ENCODE peak calls at places on chromosomes 11 and 22, in ten cellular contexts. T, J, Z, L, P, Y, X, V, S and E are unnamed samples.

GRCh38 chr22:37048133-37048532 is 3.4 kb upstream of the KCTD17 start:
- DNase-seq in S (no peak), Y (no peak), X (no peak), V (no peak), L (no peak), J (no peak), T (peak), P (no peak), Z (no peak), E (no peak)

GRCh38 chr11:110491577-110492352 is 62.0 kb downstream of the FDX1 start:
- DNase-seq in S (peak), J (no peak), X (no peak), L (no peak), T (no peak), Z (no peak), Y (no peak), P (no peak), V (no peak), E (no peak)

GRCh38 chr11:93225642-93226041 is 27.9 kb upstream of the SLC36A4 start:
- DNase-seq in V (no peak), S (peak), Z (no peak), L (no peak), P (peak), T (peak), X (no peak), Y (no peak), J (no peak), E (peak)

GRCh38 chr11:61065955-61066638 is 36.2 kb upstream of the CD5 start:
- DNase-seq in T (no peak), Z (no peak), X (peak), S (no peak), J (no peak), L (peak), P (no peak), Y (no peak), V (no peak), E (no peak)

GRCh38 chr11:102347526-102348331 is 715 bp downstream of the BIRC2 start:
- DNase-seq in P (no peak), V (peak), X (no peak), J (peak), T (peak), Y (no peak), S (peak), Z (peak), L (peak), E (peak)

GRCh38 chr11:2653930-2654739 is 45.7 kb downstream of the KCNQ1OT1 start:
- DNase-seq in V (no peak), S (no peak), P (no peak), L (no peak), X (peak), J (no peak), Y (no peak), T (no peak), Z (no peak), E (no peak)

GRCh38 chr11:77637345-77638165 is at the start of gene CLNS1A:
- DNase-seq in P (peak), V (peak), J (peak), L (peak), S (peak), X (peak), Z (peak), Y (peak), T (peak), E (peak)

GRCh38 chr11:115066111-115066660 is 387.9 kb downstream of the NXPE2 start:
- DNase-seq in J (no peak), P (no peak), V (no peak), T (peak), L (no peak), Y (no peak), X (no peak), S (no peak), Z (no peak), E (no peak)

GRCh38 chr11:62556872-62557631 is 10.4 kb upstream of the AHNAK start:
- DNase-seq in J (no peak), Z (no peak), P (no peak), Y (no peak), S (peak), X (no peak), L (peak), T (no peak), V (peak), E (peak)

GRCh38 chr22:43201486-43202219 is 14.7 kb upstream of the TTLL12 start:
- DNase-seq in J (no peak), X (peak), L (no peak), V (no peak), S (no peak), Z (no peak), T (no peak), P (no peak), Y (no peak), E (no peak)

GRCh38 chr11:70097783-70098182 is 19.7 kb downstream of the ANO1 start:
- DNase-seq in Y (no peak), T (no peak), S (no peak), X (no peak), V (no peak), L (no peak), J (no peak), P (no peak), Z (no peak), E (no peak)

GRCh38 chr11:70098936-70099335 is 20.8 kb downstream of the ANO1 start:
- DNase-seq in V (no peak), X (no peak), S (no peak), P (no peak), Y (no peak), Z (no peak), J (no peak), L (no peak), T (no peak), E (no peak)

GRCh38 chr11:70099578-70100282 is 21.6 kb downstream of the ANO1 start:
- DNase-seq in X (no peak), P (no peak), V (no peak), J (no peak), Y (no peak), T (peak), Z (no peak), S (peak), L (no peak), E (no peak)

GRCh38 chr11:70092959-70093358 is 14.8 kb downstream of the ANO1 start:
- DNase-seq in T (no peak), V (no peak), Z (no peak), J (no peak), P (no peak), X (no peak), Y (no peak), L (no peak), S (no peak), E (no peak)

DNA sequence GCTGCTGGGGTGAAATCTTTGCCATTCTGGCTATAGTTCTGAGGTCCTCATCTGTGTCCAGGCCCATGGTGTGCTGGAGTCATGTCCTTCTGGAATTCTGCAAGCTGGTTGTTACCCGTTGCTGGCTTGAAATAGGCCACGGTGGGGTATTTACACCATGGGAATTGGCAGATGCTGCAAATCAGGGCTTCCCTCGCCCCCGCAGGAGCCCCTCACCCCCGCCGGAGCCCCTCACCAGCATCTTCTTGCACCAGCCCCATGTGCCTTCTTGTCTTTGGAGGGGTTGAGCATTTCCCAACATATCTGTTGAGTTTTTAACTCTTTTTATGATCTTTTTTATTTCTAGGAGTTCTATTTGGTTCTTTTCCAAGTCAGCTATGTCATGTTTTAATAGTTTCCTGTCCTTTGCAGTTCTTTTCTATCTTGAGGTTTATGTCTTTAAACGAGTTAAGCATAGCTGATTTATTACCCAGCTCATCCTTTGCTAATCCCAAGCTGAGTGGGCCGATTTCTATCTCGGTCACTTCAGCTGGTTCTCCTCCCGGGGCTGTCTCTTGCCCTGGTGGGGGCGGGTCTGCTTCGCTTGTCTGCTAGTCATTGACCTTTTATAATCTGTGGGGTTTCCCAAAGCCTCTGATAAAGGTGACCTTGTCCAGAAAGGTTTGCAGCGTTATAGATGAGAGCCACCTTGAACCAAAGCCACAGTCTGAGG is 17.6 kb downstream of the ANO1 start:
- DNase-seq in T (no peak), S (no peak), V (no peak), X (no peak), P (no peak), J (no peak), Y (no peak), Z (no peak), L (no peak), E (no peak)
- TF ChIP-seq CTCF in T (no peak), S (no peak), V (no peak), X (no peak), P (no peak), J (no peak), Y (no peak), Z (no peak), L (no peak), E (no peak)

GRCh38 chr11:74470526-74470925 is 3.2 kb upstream of the KCNE3 start:
- DNase-seq in S (no peak), V (no peak), Z (no peak), X (no peak), P (no peak), T (no peak), Y (no peak), L (no peak), J (no peak), E (no peak)
- TF ChIP-seq CTCF in S (no peak), V (no peak), Z (no peak), X (no peak), P (no peak), T (no peak), Y (no peak), L (no peak), J (no peak), E (no peak)

GRCh38 chr11:33094157-33094556 is 54.8 kb downstream of the TCP11L1 start:
- DNase-seq in S (no peak), Y (no peak), X (no peak), T (no peak), P (no peak), Z (no peak), J (no peak), L (no peak), V (no peak), E (no peak)

GRCh38 chr11:33086017-33086416 is 46.6 kb downstream of the TCP11L1 start:
- DNase-seq in J (no peak), S (no peak), T (no peak), L (no peak), X (no peak), P (no peak), Y (no peak), Z (no peak), V (no peak), E (no peak)

GRCh38 chr11:33083918-33084317 is 44.5 kb downstream of the TCP11L1 start:
- DNase-seq in X (no peak), V (no peak), T (no peak), Z (no peak), Y (no peak), P (no peak), L (no peak), S (peak), J (no peak), E (no peak)

DNA sequence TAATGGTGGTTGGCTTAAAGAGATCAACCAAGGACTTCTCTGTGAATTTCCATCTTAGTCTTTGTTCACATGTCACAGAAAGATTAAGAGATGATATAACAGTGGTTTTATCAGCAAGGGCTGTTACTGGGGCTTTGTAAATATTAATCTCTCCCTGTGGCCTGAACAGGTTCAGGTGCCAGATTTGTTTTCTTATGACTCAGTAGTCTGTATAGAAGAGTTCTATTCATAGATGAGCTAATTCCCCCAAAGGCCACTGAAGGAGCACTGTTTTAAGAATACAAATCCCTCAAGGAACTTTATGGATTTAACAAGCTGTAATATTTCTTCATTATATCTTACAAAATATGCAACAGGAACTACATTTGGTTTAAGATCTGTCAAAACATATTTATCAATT is 50.4 kb downstream of the TCP11L1 start:
- DNase-seq in Z (no peak), Y (no peak), P (no peak), X (no peak), T (peak), L (no peak), V (peak), S (peak), J (no peak), E (peak)
- TF ChIP-seq CTCF in Z (no peak), Y (no peak), P (no peak), X (peak), T (no peak), L (no peak), V (peak), S (peak), J (no peak), E (no peak)

DNA sequence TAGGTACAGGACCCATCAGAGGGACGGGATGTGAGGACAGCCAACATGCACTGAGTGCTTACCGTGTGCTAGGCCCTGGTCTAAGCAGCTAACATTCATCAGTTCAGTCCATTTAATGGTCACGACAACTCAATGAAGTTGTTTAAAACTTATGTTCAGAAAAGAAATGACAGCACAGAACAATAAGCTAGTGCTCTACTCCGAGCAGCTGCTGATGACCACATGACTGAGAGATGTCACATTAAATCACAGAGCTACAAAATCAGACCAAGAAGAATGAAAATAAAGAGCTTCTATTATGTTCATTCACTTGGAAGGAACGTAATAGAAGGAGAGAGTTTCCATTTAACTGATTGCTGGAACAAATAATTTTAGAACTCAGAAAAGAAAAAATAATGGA is 26.3 kb downstream of the PRDM10 start:
- DNase-seq in Z (no peak), X (no peak), V (no peak), J (no peak), L (no peak), S (no peak), Y (no peak), T (no peak), P (no peak), E (no peak)
- TF ChIP-seq CTCF in Z (no peak), X (no peak), V (no peak), J (no peak), L (no peak), S (no peak), Y (no peak), T (no peak), P (no peak), E (no peak)

DNA sequence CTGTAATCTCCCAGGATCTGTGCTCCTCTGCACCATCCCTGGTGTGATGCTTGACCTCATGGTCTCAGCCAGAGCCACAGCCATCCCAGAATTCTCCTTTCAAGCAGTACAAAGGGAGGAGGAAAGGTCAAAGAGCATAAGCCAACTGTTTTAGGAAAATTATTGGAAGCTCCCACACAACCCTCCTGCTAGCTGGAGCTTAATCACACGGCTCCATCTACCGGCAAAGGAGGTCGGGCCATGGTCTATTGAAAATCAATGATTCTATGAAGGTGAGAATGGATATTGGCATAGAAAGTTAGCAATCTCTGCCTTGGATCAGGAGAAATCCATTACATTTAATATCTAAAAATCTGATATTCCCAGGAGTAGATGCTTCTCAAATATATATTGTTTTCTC is 259.5 kb downstream of the NTM start:
- DNase-seq in Y (no peak), P (no peak), V (no peak), Z (no peak), S (no peak), J (no peak), T (no peak), X (no peak), L (no peak), E (no peak)
- TF ChIP-seq CTCF in Y (no peak), P (no peak), V (no peak), Z (no peak), S (no peak), J (no peak), T (no peak), X (peak), L (no peak), E (no peak)

DNA sequence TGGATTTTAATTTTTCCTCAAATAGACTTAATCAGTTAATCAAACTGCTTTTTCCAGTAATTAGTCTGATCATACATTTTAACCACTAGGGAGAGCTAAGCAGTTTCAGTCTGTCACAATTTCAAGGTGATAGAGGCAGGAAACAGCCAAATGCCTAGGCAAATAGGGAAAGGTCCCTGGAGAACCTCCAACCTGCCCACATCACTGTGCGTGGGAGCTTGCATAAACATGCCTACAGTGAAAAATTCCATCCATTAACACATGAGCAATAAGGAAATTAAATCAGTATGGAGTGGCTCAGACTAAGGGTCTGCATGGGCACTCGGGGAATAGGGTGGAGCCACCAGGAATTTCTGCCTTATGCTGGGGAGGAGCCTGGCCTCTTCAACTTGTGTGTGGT is 74.6 kb downstream of the AASDHPPT start:
- DNase-seq in P (no peak), X (no peak), Z (no peak), S (peak), Y (no peak), T (peak), V (peak), L (no peak), J (peak), E (peak)
- TF ChIP-seq CTCF in P (no peak), X (peak), Z (no peak), S (no peak), Y (no peak), T (no peak), V (peak), L (no peak), J (peak), E (peak)

GRCh38 chr11:128484172-128484571 is 103.2 kb downstream of the ETS1 start:
- DNase-seq in S (no peak), T (no peak), V (no peak), Z (no peak), Y (no peak), J (no peak), P (no peak), X (no peak), L (no peak), E (peak)
- TF ChIP-seq CTCF in S (no peak), T (no peak), V (peak), Z (no peak), Y (no peak), J (peak), P (peak), X (peak), L (no peak), E (peak)

GRCh38 chr11:18204220-18204619 is 31.6 kb downstream of the MRGPRX4 start:
- DNase-seq in L (no peak), Z (no peak), V (no peak), T (no peak), P (no peak), S (no peak), Y (no peak), X (no peak), J (no peak), E (no peak)

GRCh38 chr11:18209058-18209457 is 27.5 kb downstream of the SAA4 start:
- DNase-seq in L (no peak), J (no peak), V (no peak), S (no peak), P (no peak), T (no peak), Z (no peak), X (peak), Y (no peak), E (no peak)

GRCh38 chr11:18204771-18205170 is 31.8 kb downstream of the SAA4 start:
- DNase-seq in S (no peak), V (no peak), L (no peak), T (no peak), X (no peak), J (no peak), P (no peak), Z (no peak), Y (no peak), E (no peak)

GRCh38 chr11:18203723-18204122 is 31.1 kb downstream of the MRGPRX4 start:
- DNase-seq in Y (no peak), L (peak), P (peak), T (no peak), X (no peak), V (no peak), S (peak), Z (no peak), J (no peak), E (peak)
- TF ChIP-seq CTCF in Y (no peak), L (peak), P (peak), T (peak), X (peak), V (peak), S (peak), Z (no peak), J (no peak), E (no peak)

GRCh38 chr11:7450836-7451235 is 34.5 kb upstream of the OLFML1 start:
- DNase-seq in P (no peak), Z (no peak), L (no peak), X (no peak), T (no peak), V (no peak), Y (no peak), J (no peak), S (peak), E (no peak)

GRCh38 chr11:7451520-7451919 is 33.8 kb upstream of the OLFML1 start:
- DNase-seq in V (no peak), J (no peak), Z (no peak), S (no peak), Y (no peak), P (no peak), X (no peak), T (no peak), L (no peak), E (no peak)

GRCh38 chr11:7449841-7450214 is 35.5 kb upstream of the OLFML1 start:
- DNase-seq in J (no peak), Z (no peak), T (no peak), X (no peak), S (no peak), L (no peak), P (no peak), Y (no peak), V (no peak), E (peak)

GRCh38 chr11:7449196-7449840 is 36.0 kb upstream of the OLFML1 start:
- DNase-seq in P (no peak), Z (no peak), Y (no peak), J (peak), L (no peak), T (no peak), X (no peak), V (no peak), S (no peak), E (no peak)

DNA sequence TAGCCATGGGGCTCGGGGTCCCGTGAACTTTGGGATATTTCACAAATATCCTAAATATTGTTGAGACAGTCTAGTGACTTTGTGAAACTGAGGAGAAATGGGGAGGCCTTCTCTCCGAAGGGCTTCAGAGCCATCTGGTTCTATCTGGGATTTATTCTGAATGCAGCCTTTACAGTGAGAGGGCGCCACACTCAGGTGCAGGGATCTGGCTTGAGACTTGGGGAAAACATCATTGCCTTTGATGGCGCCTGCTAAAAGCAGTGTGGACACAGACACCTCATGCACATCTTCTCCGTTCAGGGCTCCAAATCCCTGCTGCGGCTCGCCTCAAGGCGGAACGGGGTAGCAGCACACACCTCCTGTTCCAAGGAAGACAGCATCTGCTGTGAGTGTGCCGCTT is 37.2 kb upstream of the OLFML1 start:
- DNase-seq in T (no peak), X (no peak), L (no peak), V (no peak), J (no peak), S (no peak), Z (no peak), Y (no peak), P (no peak), E (no peak)
- TF ChIP-seq CTCF in T (no peak), X (no peak), L (no peak), V (peak), J (no peak), S (no peak), Z (no peak), Y (no peak), P (no peak), E (no peak)